ENCODE peak calls at places on chromosomes 4 and X, in ten cellular contexts. U is GM13976; Z is osteocyte; M is GM20000; S is lung; V is fibroblast of lung; C is mesothelial cell of epicardium; G is CD8-positive, alpha-beta T cell; A is PC-3; T is colonic mucosa. Q is an unnamed sample.

GRCh38 chr4:47933798-47934197 is 19.4 kb upstream of the NFXL1 start:
- DNase-seq in U (peak), Z (no peak), M (peak), S (no peak), V (peak), C (no peak), G (no peak), A (peak), T (no peak), Q (no peak)

GRCh38 chr4:5050520-5050955 is 742 bp upstream of the STK32B start:
- DNase-seq in U (peak), Z (peak), M (peak), S (peak), V (peak), C (peak), G (no peak), A (peak), T (peak), Q (peak)

GRCh38 chrX:151982217-151982616 is 7.7 kb upstream of the GABRE start:
- DNase-seq in U (no peak), Z (no peak), M (no peak), S (no peak), V (peak), C (no peak), G (no peak), A (peak), T (peak), Q (no peak)

GRCh38 chr4:46946914-46947313 is 37.9 kb upstream of the COX7B2 start:
- DNase-seq in U (no peak), Z (no peak), M (no peak), S (no peak), V (peak), C (no peak), G (no peak), A (no peak), T (no peak), Q (no peak)

GRCh38 chr4:145868637-145869409 is 69.8 kb downstream of the ZNF827 start:
- DNase-seq in U (no peak), Z (no peak), M (peak), S (no peak), V (peak), C (no peak), G (no peak), A (peak), T (no peak), Q (no peak)

GRCh38 chr4:1205641-1206298 is 33.4 kb upstream of the SPON2 start:
- DNase-seq in U (no peak), Z (peak), M (no peak), S (no peak), V (no peak), C (peak), G (peak), A (no peak), T (peak), Q (peak)

GRCh38 chrX:133185938-133186337 is 32.2 kb downstream of the TFDP3 start:
- DNase-seq in U (no peak), Z (no peak), M (no peak), S (no peak), V (no peak), C (no peak), G (no peak), A (peak), T (peak), Q (no peak)

GRCh38 chr4:38162240-38162784 is 202.1 kb downstream of the PTTG2 start:
- DNase-seq in U (no peak), Z (no peak), M (no peak), S (peak), V (peak), C (no peak), G (no peak), A (peak), T (peak), Q (no peak)

GRCh38 chrX:19893722-19894121 is 6.3 kb upstream of the SH3KBP1 start:
- DNase-seq in U (no peak), Z (no peak), M (no peak), S (no peak), V (peak), C (no peak), G (no peak), A (peak), T (no peak), Q (no peak)

GRCh38 chr4:73998040-73999011 is at the start of gene CXCL5:
- DNase-seq in U (no peak), Z (no peak), M (no peak), S (no peak), V (peak), C (peak), G (no peak), A (peak), T (no peak), Q (no peak)

GRCh38 chr4:128601992-128602695 is 207.4 kb upstream of the JADE1 start:
- DNase-seq in U (no peak), Z (no peak), M (no peak), S (no peak), V (peak), C (no peak), G (no peak), A (no peak), T (no peak), Q (no peak)

GRCh38 chrX:65635371-65635770 is 32.1 kb upstream of the MSN start:
- DNase-seq in U (no peak), Z (peak), M (no peak), S (no peak), V (peak), C (no peak), G (no peak), A (no peak), T (no peak), Q (no peak)

GRCh38 chr4:145583656-145584055 is 35.5 kb upstream of the MMAA start:
- DNase-seq in U (no peak), Z (no peak), M (no peak), S (no peak), V (no peak), C (no peak), G (no peak), A (peak), T (no peak), Q (no peak)

GRCh38 chr4:77156912-77157858 is at the start of gene CCNG2:
- DNase-seq in U (peak), Z (peak), M (peak), S (peak), V (peak), C (peak), G (peak), A (peak), T (peak), Q (peak)

GRCh38 chrX:16745102-16745501 is 25.7 kb downstream of the SYAP1 start:
- DNase-seq in U (no peak), Z (no peak), M (no peak), S (no peak), V (no peak), C (no peak), G (no peak), A (no peak), T (no peak), Q (no peak)

GRCh38 chrX:133250184-133251080 is 32.3 kb upstream of the TFDP3 start:
- DNase-seq in U (no peak), Z (no peak), M (no peak), S (no peak), V (no peak), C (no peak), G (no peak), A (no peak), T (no peak), Q (no peak)

GRCh38 chrX:40852573-40852972 is 117.2 kb upstream of the MED14 start:
- DNase-seq in U (no peak), Z (no peak), M (no peak), S (no peak), V (no peak), C (no peak), G (no peak), A (no peak), T (no peak), Q (no peak)

DNA sequence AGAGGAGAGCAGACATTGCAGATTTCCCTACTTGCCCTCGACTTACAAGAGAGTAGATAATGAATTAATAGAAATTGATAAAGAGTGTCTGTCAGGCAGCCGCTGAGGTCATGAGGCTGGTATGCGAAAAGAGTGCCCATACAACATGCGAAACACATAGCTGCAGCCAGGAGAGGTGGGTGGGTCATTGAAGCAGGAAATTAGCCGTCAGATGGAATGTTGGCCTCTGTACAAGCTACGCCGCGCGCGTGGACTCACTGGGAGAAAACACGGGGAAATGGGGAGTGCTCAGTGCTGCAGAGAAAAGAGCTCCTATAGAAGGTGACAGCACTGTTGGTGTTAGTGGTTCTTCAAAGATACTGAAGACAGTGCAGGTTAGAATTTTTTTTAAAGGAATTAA is 125.1 kb downstream of the RAPGEF2 start:
- DNase-seq in U (no peak), Z (no peak), M (no peak), S (peak), V (peak), C (peak), G (no peak), A (no peak), T (peak), Q (peak)
- TF ChIP-seq CTCF in U (no peak), Z (peak), M (no peak), S (no peak), V (peak), C (no peak), G (no peak), A (no peak), T (no peak), Q (no peak)

GRCh38 chr4:186936496-186937375 is 213.1 kb upstream of the FAT1 start:
- DNase-seq in U (no peak), Z (no peak), M (no peak), S (no peak), V (peak), C (no peak), G (no peak), A (peak), T (no peak), Q (no peak)
- TF ChIP-seq CTCF in U (no peak), Z (peak), M (no peak), S (no peak), V (peak), C (no peak), G (no peak), A (peak), T (no peak), Q (peak)

GRCh38 chrX:115892787-115893671 is 277.5 kb upstream of the AGTR2 start:
- DNase-seq in U (no peak), Z (peak), M (peak), S (peak), V (peak), C (no peak), G (peak), A (peak), T (peak), Q (peak)
- TF ChIP-seq CTCF in U (peak), Z (no peak), M (no peak), S (peak), V (no peak), C (no peak), G (no peak), A (peak), T (peak), Q (no peak)

GRCh38 chr4:164949448-164950118 is 27.9 kb downstream of the TRIM61 start:
- DNase-seq in U (no peak), Z (no peak), M (no peak), S (no peak), V (no peak), C (no peak), G (no peak), A (no peak), T (no peak), Q (no peak)
- TF ChIP-seq CTCF in U (peak), Z (no peak), M (peak), S (no peak), V (peak), C (no peak), G (no peak), A (peak), T (no peak), Q (no peak)

GRCh38 chrX:24306430-24306829 is 7.4 kb downstream of the SUPT20HL2 start:
- DNase-seq in U (no peak), Z (no peak), M (no peak), S (no peak), V (no peak), C (no peak), G (no peak), A (no peak), T (no peak), Q (no peak)
- TF ChIP-seq CTCF in U (peak), Z (no peak), M (no peak), S (no peak), V (no peak), C (no peak), G (no peak), A (no peak), T (no peak), Q (no peak)

GRCh38 chr4:166662266-166662843 is 571.9 kb downstream of the SPOCK3 start:
- DNase-seq in U (peak), Z (no peak), M (peak), S (no peak), V (no peak), C (no peak), G (no peak), A (no peak), T (no peak), Q (no peak)
- TF ChIP-seq CTCF in U (no peak), Z (no peak), M (no peak), S (no peak), V (no peak), C (no peak), G (no peak), A (no peak), T (no peak), Q (no peak)

GRCh38 chr4:100795581-100795980 is 277.8 kb upstream of the EMCN start:
- DNase-seq in U (no peak), Z (no peak), M (no peak), S (no peak), V (no peak), C (no peak), G (no peak), A (no peak), T (no peak), Q (no peak)
- TF ChIP-seq CTCF in U (no peak), Z (no peak), M (no peak), S (no peak), V (no peak), C (no peak), G (no peak), A (no peak), T (no peak), Q (no peak)

GRCh38 chr4:138112389-138112788 is 129.8 kb downstream of the SLC7A11 start:
- DNase-seq in U (no peak), Z (no peak), M (no peak), S (no peak), V (no peak), C (no peak), G (no peak), A (no peak), T (no peak), Q (no peak)

GRCh38 chr4:138113819-138114415 is 128.2 kb downstream of the SLC7A11 start:
- DNase-seq in U (no peak), Z (no peak), M (no peak), S (no peak), V (peak), C (no peak), G (no peak), A (peak), T (no peak), Q (no peak)

GRCh38 chr4:138114434-138114833 is 127.7 kb downstream of the SLC7A11 start:
- DNase-seq in U (peak), Z (no peak), M (peak), S (no peak), V (no peak), C (no peak), G (no peak), A (no peak), T (no peak), Q (no peak)

GRCh38 chr4:138110815-138111214 is 131.3 kb downstream of the SLC7A11 start:
- DNase-seq in U (no peak), Z (no peak), M (no peak), S (no peak), V (peak), C (no peak), G (no peak), A (peak), T (no peak), Q (no peak)

GRCh38 chr4:138111462-138112000 is 130.6 kb downstream of the SLC7A11 start:
- DNase-seq in U (no peak), Z (no peak), M (no peak), S (no peak), V (peak), C (no peak), G (no peak), A (peak), T (no peak), Q (no peak)
- TF ChIP-seq CTCF in U (no peak), Z (no peak), M (no peak), S (no peak), V (no peak), C (no peak), G (no peak), A (no peak), T (no peak), Q (no peak)

DNA sequence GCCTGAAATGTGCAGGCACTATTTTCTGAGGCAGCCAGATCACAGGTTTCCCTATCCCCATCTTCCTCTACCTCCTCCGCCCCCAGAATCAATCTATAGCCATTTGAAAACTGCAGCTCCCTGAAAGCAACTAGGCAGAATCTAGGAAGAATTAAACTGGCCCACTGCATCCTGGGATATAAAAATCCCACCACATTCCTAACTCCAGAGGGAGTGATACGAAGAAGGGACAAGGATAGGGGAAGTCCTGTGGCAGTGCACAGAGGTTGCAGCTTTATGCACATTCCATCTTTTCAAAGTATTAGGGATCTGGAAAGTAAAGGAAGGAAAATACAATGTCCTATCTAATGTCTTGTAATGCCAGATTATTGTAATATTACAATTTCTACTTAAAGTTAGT is 18.3 kb upstream of the HERC3 start:
- DNase-seq in U (no peak), Z (no peak), M (no peak), S (no peak), V (peak), C (no peak), G (no peak), A (peak), T (no peak), Q (no peak)
- TF ChIP-seq CTCF in U (no peak), Z (peak), M (no peak), S (no peak), V (peak), C (no peak), G (no peak), A (peak), T (no peak), Q (no peak)

GRCh38 chr4:39446842-39447573 is 11.7 kb downstream of the RPL9 start:
- DNase-seq in U (peak), Z (no peak), M (peak), S (peak), V (peak), C (no peak), G (peak), A (peak), T (peak), Q (peak)
- TF ChIP-seq CTCF in U (no peak), Z (no peak), M (peak), S (no peak), V (peak), C (no peak), G (no peak), A (no peak), T (peak), Q (peak)